ENCODE peak calls at places on chromosomes 16 and 17, in five cellular contexts. One of them, this sample, is unnamed.

GRCh38 chr17:71460943-71461342 is 659.9 kb upstream of the SOX9 start:
- DNase-seq in heart right ventricle: no peak
- DNase-seq in nephron progenitor cell: no peak
- DNase-seq in BJ: no peak
- DNase-seq in A549: peak
- DNase-seq in this sample: peak

GRCh38 chr17:10295728-10296343 is 77.0 kb downstream of the MYH13 start:
- DNase-seq in BJ: no peak
- DNase-seq in A549: peak
- DNase-seq in nephron progenitor cell: peak
- DNase-seq in heart right ventricle: peak
- DNase-seq in this sample: peak

GRCh38 chr17:42675348-42675983 is 1.3 kb downstream of the PLEKHH3 start:
- DNase-seq in nephron progenitor cell: no peak
- DNase-seq in BJ: no peak
- DNase-seq in A549: no peak
- DNase-seq in heart right ventricle: peak
- DNase-seq in this sample: no peak

GRCh38 chr17:15092762-15093161 is 172.4 kb downstream of the PMP22 start:
- DNase-seq in A549: no peak
- DNase-seq in BJ: no peak
- DNase-seq in heart right ventricle: no peak
- DNase-seq in nephron progenitor cell: no peak
- DNase-seq in this sample: peak

GRCh38 chr17:70552230-70552981 is 383.1 kb downstream of the KCNJ2 start:
- DNase-seq in heart right ventricle: no peak
- DNase-seq in A549: peak
- DNase-seq in BJ: no peak
- DNase-seq in nephron progenitor cell: peak
- DNase-seq in this sample: peak

GRCh38 chr16:72424776-72425175 is 252.8 kb upstream of the PMFBP1 start:
- DNase-seq in nephron progenitor cell: no peak
- DNase-seq in BJ: no peak
- DNase-seq in A549: no peak
- DNase-seq in heart right ventricle: no peak
- DNase-seq in this sample: no peak

GRCh38 chr17:64787255-64787920 is 125.3 kb upstream of the SMURF2 start:
- DNase-seq in heart right ventricle: no peak
- DNase-seq in nephron progenitor cell: no peak
- DNase-seq in A549: no peak
- DNase-seq in BJ: no peak
- DNase-seq in this sample: no peak

GRCh38 chr17:38569701-38570512 is 35.8 kb downstream of the SRCIN1 start:
- DNase-seq in BJ: no peak
- DNase-seq in nephron progenitor cell: no peak
- DNase-seq in heart right ventricle: no peak
- DNase-seq in A549: no peak
- DNase-seq in this sample: no peak

GRCh38 chr17:77465358-77466041 is 324.7 kb downstream of the SEC14L1 start:
- DNase-seq in A549: no peak
- DNase-seq in nephron progenitor cell: no peak
- DNase-seq in BJ: no peak
- DNase-seq in heart right ventricle: peak
- DNase-seq in this sample: peak

GRCh38 chr17:9517396-9517795 is 58.2 kb downstream of the STX8 start:
- DNase-seq in heart right ventricle: no peak
- DNase-seq in A549: no peak
- DNase-seq in nephron progenitor cell: no peak
- DNase-seq in BJ: no peak
- DNase-seq in this sample: no peak

DNA sequence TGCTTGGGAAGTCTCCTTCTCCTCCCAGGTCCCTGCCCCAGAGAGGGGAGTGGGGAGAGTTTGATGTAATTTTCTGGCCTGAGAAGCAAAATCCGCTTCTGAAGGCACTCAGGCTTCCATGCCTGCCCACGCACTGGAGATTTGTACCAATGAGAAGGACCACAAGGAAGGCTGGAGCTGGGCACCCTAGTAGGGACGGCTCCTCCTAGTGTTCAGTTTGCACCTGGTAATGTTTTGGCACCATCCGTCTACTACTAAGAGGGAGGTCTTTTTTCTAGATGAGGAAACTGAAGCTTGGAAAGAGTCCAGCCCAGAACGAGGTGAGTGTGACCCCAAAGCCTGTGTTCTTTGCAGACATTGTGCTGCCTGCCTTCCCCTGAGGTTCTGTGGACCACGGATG is 83.6 kb upstream of the NLRP1 start:
- DNase-seq in nephron progenitor cell: no peak
- DNase-seq in A549: peak
- DNase-seq in heart right ventricle: no peak
- DNase-seq in BJ: no peak
- DNase-seq in this sample: no peak
- TF ChIP-seq CTCF in nephron progenitor cell: no peak
- TF ChIP-seq CTCF in A549: no peak
- TF ChIP-seq CTCF in heart right ventricle: peak
- TF ChIP-seq CTCF in BJ: peak
- TF ChIP-seq CTCF in this sample: peak

GRCh38 chr17:36601303-36602029 is at the start of gene MRM1:
- DNase-seq in heart right ventricle: peak
- DNase-seq in nephron progenitor cell: peak
- DNase-seq in A549: peak
- DNase-seq in BJ: peak
- DNase-seq in this sample: peak
- TF ChIP-seq CTCF in heart right ventricle: peak
- TF ChIP-seq CTCF in nephron progenitor cell: no peak
- TF ChIP-seq CTCF in A549: peak
- TF ChIP-seq CTCF in BJ: peak
- TF ChIP-seq CTCF in this sample: no peak

GRCh38 chr17:1099242-1099641 is 80.5 kb downstream of the ABR start:
- DNase-seq in heart right ventricle: no peak
- DNase-seq in A549: no peak
- DNase-seq in BJ: no peak
- DNase-seq in nephron progenitor cell: no peak
- DNase-seq in this sample: no peak
- TF ChIP-seq CTCF in heart right ventricle: no peak
- TF ChIP-seq CTCF in A549: no peak
- TF ChIP-seq CTCF in BJ: no peak
- TF ChIP-seq CTCF in nephron progenitor cell: no peak
- TF ChIP-seq CTCF in this sample: no peak

GRCh38 chr16:19184823-19185509 is 16.9 kb downstream of the SYT17 start:
- DNase-seq in heart right ventricle: no peak
- DNase-seq in nephron progenitor cell: no peak
- DNase-seq in A549: no peak
- DNase-seq in BJ: no peak
- DNase-seq in this sample: no peak
- TF ChIP-seq CTCF in heart right ventricle: no peak
- TF ChIP-seq CTCF in nephron progenitor cell: no peak
- TF ChIP-seq CTCF in A549: no peak
- TF ChIP-seq CTCF in BJ: no peak
- TF ChIP-seq CTCF in this sample: no peak

GRCh38 chr17:76139801-76140660 is 1.0 kb downstream of the FOXJ1 start:
- DNase-seq in A549: no peak
- DNase-seq in heart right ventricle: no peak
- DNase-seq in nephron progenitor cell: no peak
- DNase-seq in BJ: no peak
- DNase-seq in this sample: no peak
- TF ChIP-seq CTCF in A549: no peak
- TF ChIP-seq CTCF in heart right ventricle: no peak
- TF ChIP-seq CTCF in nephron progenitor cell: no peak
- TF ChIP-seq CTCF in BJ: no peak
- TF ChIP-seq CTCF in this sample: peak

DNA sequence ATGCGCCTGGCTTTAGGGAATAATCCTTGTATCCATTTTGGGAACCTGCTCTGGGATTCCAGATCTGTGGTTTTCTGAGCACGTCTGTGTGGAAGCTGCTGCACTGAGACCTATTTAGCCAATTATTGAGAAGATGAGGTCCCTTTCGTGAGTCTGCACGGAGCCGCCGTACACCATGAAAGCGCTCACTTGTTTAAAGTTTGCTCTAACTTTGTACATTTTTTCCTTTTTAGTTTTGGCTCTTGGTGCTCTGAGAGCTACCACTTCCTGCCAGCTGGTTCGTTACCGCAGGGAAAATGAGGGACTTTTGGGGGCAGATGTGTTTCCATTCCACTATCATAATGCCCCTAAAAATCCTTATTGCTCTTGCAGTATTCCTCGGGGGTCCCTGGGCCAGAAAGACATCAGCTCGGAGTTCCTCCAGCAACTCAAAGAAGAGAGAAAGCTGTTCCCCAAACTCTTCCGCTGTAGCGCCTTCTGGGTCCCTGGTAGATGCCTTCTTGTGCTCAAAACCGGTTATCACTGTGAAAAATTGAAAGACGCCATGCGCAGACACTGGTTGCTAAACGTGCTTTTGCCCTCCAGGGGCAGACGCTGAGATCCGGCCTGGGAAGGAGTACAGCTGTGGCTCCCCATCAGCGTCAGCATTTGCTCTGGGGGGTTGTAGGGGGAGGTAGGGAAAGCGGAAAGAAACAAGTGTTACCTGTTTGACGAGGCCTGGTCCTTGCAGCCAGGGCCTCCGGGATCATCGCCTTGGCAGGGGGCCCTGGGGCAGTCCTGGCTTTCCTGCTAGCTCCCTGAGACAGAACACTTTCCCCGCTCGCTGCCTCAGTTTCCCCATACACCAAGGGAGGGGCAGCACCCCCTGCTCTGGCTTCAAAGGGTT is 238.1 kb downstream of the MRTFB start:
- DNase-seq in A549: no peak
- DNase-seq in heart right ventricle: no peak
- DNase-seq in nephron progenitor cell: no peak
- DNase-seq in BJ: no peak
- DNase-seq in this sample: peak
- TF ChIP-seq CTCF in A549: no peak
- TF ChIP-seq CTCF in heart right ventricle: no peak
- TF ChIP-seq CTCF in nephron progenitor cell: no peak
- TF ChIP-seq CTCF in BJ: peak
- TF ChIP-seq CTCF in this sample: peak

GRCh38 chr16:67294927-67295326 is 15.6 kb downstream of the PLEKHG4 start:
- DNase-seq in nephron progenitor cell: no peak
- DNase-seq in A549: no peak
- DNase-seq in heart right ventricle: no peak
- DNase-seq in BJ: peak
- DNase-seq in this sample: no peak
- TF ChIP-seq CTCF in nephron progenitor cell: no peak
- TF ChIP-seq CTCF in A549: no peak
- TF ChIP-seq CTCF in heart right ventricle: no peak
- TF ChIP-seq CTCF in BJ: peak
- TF ChIP-seq CTCF in this sample: no peak

This sample was measured in HFFc6.